ENCODE peak calls at places on chromosomes 13 and 19, in five cellular contexts. R, Y, Q, N and A are unnamed samples.

GRCh38 chr19:51595190-51595589 is 24.1 kb downstream of the ZNF175 start:
- DNase-seq in R (no peak), Y (no peak), Q (no peak), N (no peak), A (no peak)

GRCh38 chr13:80214050-80214449 is 126.9 kb downstream of the SPRY2 start:
- DNase-seq in R (no peak), Y (no peak), Q (no peak), N (no peak), A (no peak)

GRCh38 chr13:99630269-99630898 is 129.1 kb downstream of the TM9SF2 start:
- DNase-seq in R (no peak), Y (no peak), Q (no peak), N (no peak), A (no peak)

GRCh38 chr13:51605698-51606097 is 21.4 kb downstream of the WDFY2 start:
- DNase-seq in R (no peak), Y (no peak), Q (no peak), N (no peak), A (no peak)

GRCh38 chr13:26476111-26476743 is 81.3 kb upstream of the WASF3 start:
- DNase-seq in R (peak; percentile 18), Y (no peak), Q (peak; percentile 52), N (no peak), A (no peak)

GRCh38 chr13:106472621-106473020 is 62.8 kb downstream of the EFNB2 start:
- DNase-seq in R (no peak), Y (no peak), Q (no peak), N (no peak), A (no peak)

GRCh38 chr19:56332695-56333094 is 18.1 kb upstream of the ZSCAN5A start:
- DNase-seq in R (no peak), Y (no peak), Q (no peak), N (no peak), A (no peak)

GRCh38 chr19:39398297-39398864 is 7.2 kb downstream of the MED29 start:
- DNase-seq in R (peak; percentile 72), Y (no peak), Q (no peak), N (peak; percentile 75), A (peak; percentile 38)

GRCh38 chr19:37077615-37077928 is 661 bp upstream of the ZNF420 start:
- DNase-seq in R (no peak), Y (peak; percentile 1), Q (no peak), N (no peak), A (no peak)

GRCh38 chr13:110283661-110284516 is 23.1 kb downstream of the COL4A1 start:
- DNase-seq in R (no peak), Y (no peak), Q (no peak), N (no peak), A (no peak)

GRCh38 chr13:44810067-44810840 is 179.0 kb downstream of the NUFIP1 start:
- DNase-seq in R (peak; percentile 44), Y (no peak), Q (no peak), N (no peak), A (no peak)

GRCh38 chr19:17847538-17848366 is at the start of gene JAK3:
- DNase-seq in R (no peak), Y (peak; percentile 79), Q (peak; percentile 94), N (peak; percentile 86), A (peak; percentile 88)

GRCh38 chr19:50768289-50768688 is 2.0 kb upstream of the GPR32 start:
- DNase-seq in R (no peak), Y (no peak), Q (no peak), N (no peak), A (no peak)

GRCh38 chr13:47845981-47846380 is 155.1 kb downstream of the SUCLA2 start:
- DNase-seq in R (no peak), Y (no peak), Q (no peak), N (no peak), A (no peak)

GRCh38 chr13:28044608-28045007 is 55.8 kb downstream of the FLT3 start:
- DNase-seq in R (no peak), Y (no peak), Q (no peak), N (no peak), A (no peak)

GRCh38 chr19:41156207-41156606 is 36.8 kb upstream of the CYP2S1 start:
- DNase-seq in R (no peak), Y (no peak), Q (no peak), N (no peak), A (no peak)

GRCh38 chr13:104408733-104409132 is 1342.5 kb upstream of the SLC10A2 start:
- DNase-seq in R (no peak), Y (no peak), Q (no peak), N (no peak), A (no peak)

GRCh38 chr19:15401397-15401710 is 17.4 kb downstream of the AKAP8L start:
- DNase-seq in R (no peak), Y (no peak), Q (no peak), N (no peak), A (no peak)

GRCh38 chr19:18603255-18603957 is 3.2 kb downstream of the CRLF1 start:
- DNase-seq in R (no peak), Y (no peak), Q (peak; percentile 75), N (no peak), A (no peak)

GRCh38 chr13:24225930-24226329 is 65.4 kb downstream of the SPATA13 start:
- DNase-seq in R (no peak), Y (no peak), Q (no peak), N (no peak), A (no peak)

GRCh38 chr19:17749912-17750317 is 1.4 kb upstream of the FCHO1 start:
- DNase-seq in R (no peak), Y (no peak), Q (no peak), N (peak; percentile 44), A (peak; percentile 27)

GRCh38 chr13:99646866-99647592 is 145.8 kb downstream of the TM9SF2 start:
- DNase-seq in R (no peak), Y (no peak), Q (no peak), N (no peak), A (no peak)

GRCh38 chr13:97205971-97206370 is 16.2 kb upstream of the MBNL2 start:
- DNase-seq in R (no peak), Y (no peak), Q (no peak), N (peak; percentile 24), A (no peak)

GRCh38 chr19:11404588-11405258 is 14.4 kb downstream of the RGL3 start:
- DNase-seq in R (no peak), Y (no peak), Q (no peak), N (no peak), A (no peak)

GRCh38 chr13:105773887-105774538 is 761.4 kb downstream of the EFNB2 start:
- DNase-seq in R (no peak), Y (no peak), Q (peak; percentile 12), N (no peak), A (no peak)

GRCh38 chr13:97257800-97258799 is 36.0 kb downstream of the MBNL2 start:
- DNase-seq in R (peak; percentile 61), Y (no peak), Q (peak; percentile 50), N (peak; percentile 45), A (no peak)

GRCh38 chr13:65638572-65639168 is 1591.5 kb downstream of the PCDH9 start:
- DNase-seq in R (peak; percentile 15), Y (peak; percentile 6), Q (peak; percentile 47), N (peak; percentile 1), A (no peak)

GRCh38 chr19:8388612-8388958 is 1.6 kb upstream of the RAB11B start:
- DNase-seq in R (no peak), Y (no peak), Q (no peak), N (no peak), A (no peak)
- H3K4me1 ChIP-seq in R (no peaks in the 10 kb centered on the region), Y (peaks cover 5% of the 10 kb centered on the region), Q (no peaks in the 10 kb centered on the region), N (peaks cover 18% of the 10 kb centered on the region), A (peaks cover 14% of the 10 kb centered on the region)

GRCh38 chr13:46667687-46668281 is 114.8 kb downstream of the LRCH1 start:
- DNase-seq in R (no peak), Y (no peak), Q (no peak), N (peak; percentile 87), A (no peak)
- H3K4me3 ChIP-seq in R (peak overlapping the region; percentile 29), Y (no peak overlapping the region), Q (no peak overlapping the region), N (peak overlapping the region; percentile 91), A (peak overlapping the region; percentile 44)

GRCh38 chr13:113843864-113844556 is 19.9 kb downstream of the GAS6 start:
- DNase-seq in R (no peak), Y (no peak), Q (no peak), N (no peak), A (no peak)
- H3K27ac ChIP-seq in R (no peak overlapping the region), Y (no peak overlapping the region), Q (no peak overlapping the region), N (no peak overlapping the region), A (no peak overlapping the region)

DNA sequence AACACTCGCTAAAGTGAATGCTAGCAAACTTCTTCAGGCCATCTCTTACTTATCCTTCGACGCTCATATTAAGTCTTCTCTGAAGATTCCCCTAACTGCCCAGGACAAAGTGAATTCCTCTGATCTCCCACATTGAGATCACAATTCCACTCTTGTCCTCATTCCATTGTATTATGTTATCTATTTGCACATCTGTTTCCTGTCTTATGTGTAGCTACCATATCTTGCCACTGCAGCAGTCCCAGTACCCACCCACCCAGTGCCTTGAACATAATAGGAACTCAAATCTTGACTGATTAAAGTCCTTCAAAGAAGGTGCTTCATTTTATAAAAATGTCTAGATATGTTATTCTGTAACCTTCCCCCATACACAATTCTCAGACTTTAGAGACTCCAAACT is 702.3 kb downstream of the DIAPH3 start:
- DNase-seq in R (no peak), Y (no peak), Q (no peak), N (no peak), A (no peak)
- H3K4me1 ChIP-seq in R (no peaks in the 10 kb centered on the region), Y (peaks cover 34% of the 10 kb centered on the region), Q (peaks cover 18% of the 10 kb centered on the region), N (no peaks in the 10 kb centered on the region), A (no peaks in the 10 kb centered on the region)